ENCODE peak calls at places on chromosome 14, in eight cellular contexts. Y, B, C, Q, O, H, V and R are unnamed samples.
A peak's percentile ranks its signal among the peaks of the same experiment; 100 is the strongest.

GRCh38 chr14:33120341-33120740 is 181.7 kb downstream of the NPAS3 start:
- DNase-seq in Q (peak; percentile 44), O (no peak), B (no peak), C (no peak), H (peak; percentile 94), Y (no peak), V (no peak), R (no peak)

GRCh38 chr14:56666294-56666693 is 86.7 kb downstream of the TMEM260 start:
- DNase-seq in C (no peak), Y (no peak), B (no peak), H (no peak), Q (peak; percentile 8), V (peak; percentile 61), O (no peak), R (no peak)

GRCh38 chr14:60867503-60868172 is 113.2 kb downstream of the TRMT5 start:
- DNase-seq in Y (no peak), C (no peak), O (no peak), B (no peak), Q (no peak), H (no peak), V (no peak), R (no peak)

GRCh38 chr14:46245281-46245680 is 406.3 kb downstream of the RPL10L start:
- DNase-seq in C (no peak), V (no peak), H (no peak), O (no peak), Q (no peak), B (no peak), Y (no peak), R (no peak)

GRCh38 chr14:22339277-22339676 is 249.7 kb downstream of the DAD1 start:
- DNase-seq in O (peak; percentile 60), B (peak; percentile 86), C (no peak), H (peak; percentile 92), V (no peak), Q (no peak), Y (peak; percentile 96), R (no peak)

GRCh38 chr14:68230941-68231717 is 411.6 kb downstream of the RAD51B start:
- DNase-seq in H (peak; percentile 82), B (no peak), V (no peak), C (no peak), Q (no peak), Y (no peak), O (no peak), R (no peak)

GRCh38 chr14:50113381-50113811 is 3.0 kb downstream of the VCPKMT start:
- DNase-seq in B (no peak), C (no peak), O (no peak), Y (no peak), H (no peak), V (no peak), Q (no peak), R (peak; percentile 34)

GRCh38 chr14:60509438-60510253 is 700 bp downstream of the SIX6 start:
- DNase-seq in V (peak; percentile 83), Y (no peak), B (no peak), O (no peak), H (peak; percentile 12), C (no peak), Q (no peak), R (peak; percentile 28)

GRCh38 chr14:24938593-24938992 is 111.4 kb downstream of the STXBP6 start:
- DNase-seq in V (no peak), B (no peak), H (no peak), Q (no peak), O (no peak), C (no peak), Y (no peak), R (no peak)

GRCh38 chr14:104278214-104278534 is 139.8 kb downstream of the KIF26A start:
- DNase-seq in Y (no peak), B (no peak), Q (no peak), C (no peak), O (no peak), V (no peak), H (no peak), R (no peak)

GRCh38 chr14:93941293-93941910 is 14.3 kb downstream of the FAM181A start:
- DNase-seq in Y (peak; percentile 75), Q (peak; percentile 92), H (peak; percentile 64), V (no peak), B (no peak), O (no peak), C (no peak), R (no peak)

GRCh38 chr14:64478634-64479250 is 13.4 kb downstream of the AKAP5 start:
- DNase-seq in C (no peak), O (no peak), V (no peak), Q (peak; percentile 40), H (peak; percentile 60), Y (peak; percentile 27), B (no peak), R (peak; percentile 38)

GRCh38 chr14:105087308-105087962 is 22.2 kb upstream of the GPR132 start:
- DNase-seq in Y (no peak), Q (peak; percentile 84), C (no peak), V (peak; percentile 78), O (peak; percentile 59), B (peak; percentile 51), H (peak; percentile 47), R (peak; percentile 79)

GRCh38 chr14:93733231-93733630 is 55.1 kb downstream of the PRIMA1 start:
- DNase-seq in V (no peak), C (no peak), B (no peak), O (no peak), Y (no peak), Q (peak; percentile 48), H (no peak), R (no peak)

GRCh38 chr14:61520546-61520945 is 174.8 kb upstream of the HIF1A start:
- DNase-seq in O (no peak), H (peak; percentile 31), V (no peak), Q (no peak), Y (no peak), C (no peak), B (no peak), R (no peak)

GRCh38 chr14:65422093-65422834 is 9.7 kb downstream of the FUT8 start:
- DNase-seq in O (no peak), Q (no peak), B (no peak), H (no peak), Y (no peak), C (no peak), V (no peak), R (no peak)

DNA sequence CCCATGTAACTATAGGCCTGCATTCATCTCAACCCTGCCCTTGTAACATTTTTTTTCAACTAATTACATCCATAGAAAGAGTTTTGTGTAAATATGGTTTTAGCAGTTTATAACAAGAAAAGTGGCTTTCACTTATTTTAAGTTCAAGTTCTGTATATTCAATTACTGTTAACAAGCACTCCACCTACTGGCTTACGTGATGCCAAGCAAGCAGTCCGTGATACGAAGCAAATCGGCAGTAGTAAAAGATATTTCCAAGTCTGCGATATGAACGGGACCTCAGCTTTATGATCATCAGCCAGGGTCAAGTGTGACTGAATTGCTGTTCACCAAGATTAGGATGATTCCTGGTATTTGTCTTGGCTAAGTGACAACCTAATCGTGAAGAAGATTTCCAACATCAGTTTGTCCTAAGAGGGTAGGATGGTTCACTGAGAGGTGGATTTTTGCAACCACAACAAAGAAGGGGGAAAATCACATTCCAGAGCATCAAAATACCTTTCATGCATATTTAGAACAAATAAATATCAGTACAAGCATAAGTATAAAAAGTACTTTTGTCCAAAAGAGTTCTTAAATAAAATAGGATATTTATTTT is 456.2 kb downstream of the FOXG1 start:
- DNase-seq in V (peak; percentile 53), O (no peak), Y (peak; percentile 53), C (no peak), Q (peak; percentile 47), H (peak; percentile 77), B (no peak), R (no peak)
- TF ChIP-seq CTCF in V (peak; percentile 76), O (peak; percentile 20), Y (peak; percentile 85), C (peak; percentile 69), Q (peak; percentile 59), H (peak; percentile 79), B (peak; percentile 18), R (no peak)

GRCh38 chr14:73007835-73008234 is 19.1 kb downstream of the ZFYVE1 start:
- DNase-seq in Q (no peak), B (no peak), Y (no peak), H (no peak), O (no peak), V (no peak), C (no peak), R (no peak)
- TF ChIP-seq CTCF in Q (no peak), B (no peak), Y (no peak), H (no peak), O (no peak), V (no peak), C (no peak), R (no peak)

DNA sequence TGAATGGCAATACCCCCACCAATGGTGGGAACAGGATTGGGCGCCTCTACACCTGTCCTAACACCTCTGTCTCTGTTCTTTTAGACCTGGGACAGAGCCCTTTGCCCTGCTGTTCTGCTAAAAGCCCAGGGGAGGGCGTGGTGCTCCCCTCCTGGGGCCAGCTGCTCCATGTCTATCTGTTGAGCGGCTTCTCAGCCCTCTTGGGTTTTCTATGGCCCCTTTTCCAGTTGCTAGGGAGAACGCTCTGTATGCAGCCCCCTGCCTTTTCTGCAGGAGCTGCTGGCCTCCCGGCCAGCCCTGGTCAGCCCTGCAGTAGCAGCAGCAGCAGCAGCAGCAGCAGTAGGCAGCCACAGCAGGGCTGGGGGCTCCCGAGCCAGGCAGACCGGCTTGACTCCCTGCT is 1.2 kb downstream of the RTL1 start:
- DNase-seq in V (peak; percentile 74), C (no peak), Y (no peak), B (no peak), H (no peak), O (no peak), Q (peak; percentile 23), R (peak; percentile 26)
- TF ChIP-seq CTCF in V (peak; percentile 86), C (no peak), Y (peak; percentile 34), B (no peak), H (no peak), O (no peak), Q (peak; percentile 20), R (no peak)

DNA sequence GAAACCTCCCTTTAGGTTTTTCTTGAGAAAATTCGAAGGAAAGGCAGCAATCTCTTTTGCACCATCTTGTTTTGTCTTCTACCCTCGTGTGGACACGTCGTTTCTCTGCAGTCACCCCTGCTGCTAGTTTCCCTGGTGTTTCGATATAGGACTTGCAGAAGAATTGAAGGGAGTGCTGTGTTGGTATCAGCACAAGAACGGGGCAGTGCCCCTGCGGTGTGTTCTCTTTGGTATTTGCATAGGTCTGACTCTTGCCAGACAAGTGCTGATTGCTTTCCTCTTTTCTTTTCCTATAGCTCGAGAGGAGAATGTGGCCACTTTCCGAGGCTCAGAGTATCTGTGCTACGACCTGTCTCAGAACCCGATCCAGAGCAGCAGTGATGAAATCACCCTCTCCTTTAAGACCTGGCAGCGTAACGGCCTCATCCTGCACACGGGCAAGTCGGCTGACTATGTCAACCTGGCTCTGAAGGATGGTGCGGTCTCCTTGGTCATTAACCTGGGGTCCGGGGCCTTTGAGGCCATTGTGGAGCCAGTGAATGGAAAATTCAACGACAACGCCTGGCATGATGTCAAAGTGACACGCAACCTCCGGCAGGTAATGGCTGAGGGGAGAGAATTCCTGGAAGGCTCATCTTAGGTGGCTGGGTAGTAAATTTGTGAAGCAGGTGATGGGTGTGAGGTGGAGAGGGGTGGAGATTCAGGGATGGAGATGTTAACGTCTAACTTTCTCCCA is 474.8 kb downstream of the NRXN3 start:
- DNase-seq in Q (no peak), O (no peak), Y (no peak), H (no peak), B (no peak), V (peak; percentile 66), C (no peak), R (no peak)
- TF ChIP-seq CTCF in Q (no peak), O (no peak), Y (no peak), H (no peak), B (no peak), V (no peak), C (no peak), R (no peak)

GRCh38 chr14:102295301-102295700 is 9.7 kb downstream of the MOK start:
- DNase-seq in C (no peak), H (peak; percentile 59), Y (peak; percentile 13), Q (no peak), B (no peak), V (no peak), O (no peak), R (no peak)
- TF ChIP-seq CTCF in C (peak; percentile 30), H (peak; percentile 62), Y (peak; percentile 66), Q (no peak), B (no peak), V (peak; percentile 68), O (peak; percentile 35), R (no peak)